ENCODE peak calls at places on chromosomes 5 and 9, in nine cellular contexts. One of them, this sample, is unnamed.

GRCh38 chr5:8053270-8053669 is 184.3 kb downstream of the MTRR start:
- DNase-seq in stomach: no peak
- DNase-seq in AG10803: no peak
- DNase-seq in NCI-H460: no peak
- DNase-seq in left ventricle myocardium inferior: no peak
- DNase-seq in psoas muscle: no peak
- DNase-seq in uterus: no peak
- DNase-seq in B cell: no peak
- DNase-seq in activated gamma-delta T cell treated with anti-CD3 and anti-CD28 coated beads, Interleukin-2, amount 50 U/mL, for 16 hours: no peak
- DNase-seq in this sample: no peak

GRCh38 chr9:37364751-37365360 is 57.6 kb upstream of the GRHPR start:
- DNase-seq in stomach: no peak
- DNase-seq in AG10803: no peak
- DNase-seq in NCI-H460: no peak
- DNase-seq in left ventricle myocardium inferior: no peak
- DNase-seq in psoas muscle: no peak
- DNase-seq in uterus: no peak
- DNase-seq in B cell: no peak
- DNase-seq in activated gamma-delta T cell treated with anti-CD3 and anti-CD28 coated beads, Interleukin-2, amount 50 U/mL, for 16 hours: no peak
- DNase-seq in this sample: peak

GRCh38 chr5:131664929-131665328 is 29.9 kb upstream of the RAPGEF6 start:
- DNase-seq in stomach: no peak
- DNase-seq in AG10803: no peak
- DNase-seq in NCI-H460: no peak
- DNase-seq in left ventricle myocardium inferior: no peak
- DNase-seq in psoas muscle: no peak
- DNase-seq in uterus: no peak
- DNase-seq in B cell: no peak
- DNase-seq in activated gamma-delta T cell treated with anti-CD3 and anti-CD28 coated beads, Interleukin-2, amount 50 U/mL, for 16 hours: no peak
- DNase-seq in this sample: no peak

GRCh38 chr5:112883192-112883591 is 22.1 kb downstream of the SRP19 start:
- DNase-seq in stomach: no peak
- DNase-seq in AG10803: no peak
- DNase-seq in NCI-H460: no peak
- DNase-seq in left ventricle myocardium inferior: no peak
- DNase-seq in psoas muscle: no peak
- DNase-seq in uterus: no peak
- DNase-seq in B cell: no peak
- DNase-seq in activated gamma-delta T cell treated with anti-CD3 and anti-CD28 coated beads, Interleukin-2, amount 50 U/mL, for 16 hours: no peak
- DNase-seq in this sample: no peak

GRCh38 chr5:109826-110225 is 17.9 kb downstream of the PLEKHG4B start:
- DNase-seq in stomach: no peak
- DNase-seq in AG10803: no peak
- DNase-seq in NCI-H460: no peak
- DNase-seq in left ventricle myocardium inferior: no peak
- DNase-seq in psoas muscle: no peak
- DNase-seq in uterus: no peak
- DNase-seq in B cell: no peak
- DNase-seq in activated gamma-delta T cell treated with anti-CD3 and anti-CD28 coated beads, Interleukin-2, amount 50 U/mL, for 16 hours: no peak
- DNase-seq in this sample: no peak

GRCh38 chr9:124849801-124850200 is 3.5 kb upstream of the WDR38 start:
- DNase-seq in stomach: no peak
- DNase-seq in AG10803: peak
- DNase-seq in NCI-H460: peak
- DNase-seq in left ventricle myocardium inferior: no peak
- DNase-seq in psoas muscle: no peak
- DNase-seq in uterus: no peak
- DNase-seq in B cell: no peak
- DNase-seq in activated gamma-delta T cell treated with anti-CD3 and anti-CD28 coated beads, Interleukin-2, amount 50 U/mL, for 16 hours: no peak
- DNase-seq in this sample: peak

GRCh38 chr5:123116757-123117156 is 27.7 kb downstream of the PRDM6 start:
- DNase-seq in stomach: no peak
- DNase-seq in AG10803: peak
- DNase-seq in NCI-H460: no peak
- DNase-seq in left ventricle myocardium inferior: no peak
- DNase-seq in psoas muscle: no peak
- DNase-seq in uterus: no peak
- DNase-seq in B cell: no peak
- DNase-seq in activated gamma-delta T cell treated with anti-CD3 and anti-CD28 coated beads, Interleukin-2, amount 50 U/mL, for 16 hours: no peak
- DNase-seq in this sample: no peak

GRCh38 chr5:38456657-38457056 is 99.8 kb downstream of the LIFR start:
- DNase-seq in stomach: no peak
- DNase-seq in AG10803: no peak
- DNase-seq in NCI-H460: no peak
- DNase-seq in left ventricle myocardium inferior: no peak
- DNase-seq in psoas muscle: no peak
- DNase-seq in uterus: no peak
- DNase-seq in B cell: no peak
- DNase-seq in activated gamma-delta T cell treated with anti-CD3 and anti-CD28 coated beads, Interleukin-2, amount 50 U/mL, for 16 hours: no peak
- DNase-seq in this sample: no peak

GRCh38 chr5:59287361-59287760 is 606.2 kb downstream of the PDE4D start:
- DNase-seq in stomach: peak
- DNase-seq in AG10803: no peak
- DNase-seq in NCI-H460: no peak
- DNase-seq in left ventricle myocardium inferior: no peak
- DNase-seq in psoas muscle: no peak
- DNase-seq in uterus: no peak
- DNase-seq in B cell: no peak
- DNase-seq in activated gamma-delta T cell treated with anti-CD3 and anti-CD28 coated beads, Interleukin-2, amount 50 U/mL, for 16 hours: no peak
- DNase-seq in this sample: no peak

GRCh38 chr5:138878437-138879235 is 3.5 kb upstream of the LRRTM2 start:
- DNase-seq in stomach: no peak
- DNase-seq in AG10803: no peak
- DNase-seq in NCI-H460: no peak
- DNase-seq in left ventricle myocardium inferior: no peak
- DNase-seq in psoas muscle: no peak
- DNase-seq in uterus: no peak
- DNase-seq in B cell: no peak
- DNase-seq in activated gamma-delta T cell treated with anti-CD3 and anti-CD28 coated beads, Interleukin-2, amount 50 U/mL, for 16 hours: no peak
- DNase-seq in this sample: no peak

GRCh38 chr9:130835441-130836298 is 616 bp downstream of the ABL1 start:
- DNase-seq in stomach: peak
- DNase-seq in AG10803: peak
- DNase-seq in NCI-H460: no peak
- DNase-seq in left ventricle myocardium inferior: peak
- DNase-seq in psoas muscle: peak
- DNase-seq in uterus: no peak
- DNase-seq in B cell: peak
- DNase-seq in activated gamma-delta T cell treated with anti-CD3 and anti-CD28 coated beads, Interleukin-2, amount 50 U/mL, for 16 hours: no peak
- DNase-seq in this sample: peak